ENCODE peak calls at places on chromosomes 12 and 14, in eight cellular contexts. U is transverse colon, H is left ventricle myocardium inferior, W is amygdala, L is left cardiac atrium, A is NCI-H2029, Q is LoVo, S is thyroid gland. P is an unnamed sample.

GRCh38 chr14:55123101-55123500 is 6.0 kb upstream of the LGALS3 start:
- DNase-seq in U (no peak), S (no peak), H (no peak), L (no peak), A (no peak), Q (peak; percentile 34), W (no peak), P (no peak)

GRCh38 chr12:1919284-1919683 is 832 bp upstream of the CACNA2D4 start:
- DNase-seq in A (no peak), S (no peak), Q (no peak), H (no peak), W (no peak), U (no peak), L (no peak), P (no peak)

GRCh38 chr14:76339922-76340615 is 35.9 kb upstream of the ESRRB start:
- DNase-seq in W (no peak), A (no peak), L (no peak), S (no peak), U (no peak), Q (no peak), H (no peak), P (no peak)

GRCh38 chr14:88421286-88421685 is 35.8 kb downstream of the SPATA7 start:
- DNase-seq in U (no peak), L (no peak), Q (no peak), S (no peak), W (no peak), A (no peak), H (no peak), P (no peak)

GRCh38 chr12:54759751-54760150 is 94.6 kb upstream of the MUCL1 start:
- DNase-seq in Q (peak; percentile 45), L (no peak), H (no peak), W (no peak), S (no peak), A (peak; percentile 6), U (no peak), P (peak; percentile 57)

GRCh38 chr12:49288412-49288853 is 6.5 kb upstream of the PRPH start:
- DNase-seq in U (peak; percentile 58), H (no peak), Q (peak; percentile 76), W (no peak), L (no peak), A (peak; percentile 22), S (peak; percentile 48), P (peak; percentile 34)

GRCh38 chr14:34496679-34497513 is 34.9 kb upstream of the SPTSSA start:
- DNase-seq in U (peak; percentile 74), A (no peak), L (peak; percentile 83), W (peak; percentile 13), H (peak; percentile 76), Q (peak; percentile 89), S (peak; percentile 22), P (peak; percentile 73)

GRCh38 chr12:108106599-108106998 is 22.5 kb upstream of the WSCD2 start:
- DNase-seq in W (no peak), A (no peak), H (no peak), S (no peak), U (no peak), L (no peak), Q (no peak), P (no peak)

GRCh38 chr14:89366580-89367448 is 50.2 kb downstream of the FOXN3 start:
- DNase-seq in S (no peak), A (no peak), W (no peak), Q (no peak), L (no peak), U (peak; percentile 67), H (no peak), P (no peak)

GRCh38 chr12:47078733-47079364 is 572 bp upstream of the PCED1B start:
- DNase-seq in S (peak; percentile 20), L (peak; percentile 41), A (peak; percentile 12), H (no peak), U (peak; percentile 45), W (no peak), Q (peak; percentile 34), P (peak; percentile 35)

GRCh38 chr12:45729233-45730115 is at the start of gene ARID2:
- DNase-seq in A (peak; percentile 64), S (peak; percentile 68), H (peak; percentile 73), W (peak; percentile 63), U (peak; percentile 74), L (peak; percentile 70), Q (peak; percentile 60), P (peak; percentile 60)

GRCh38 chr14:100327128-100327527 is 4.0 kb downstream of the SLC25A47 start:
- DNase-seq in H (no peak), Q (no peak), W (no peak), A (no peak), U (no peak), L (no peak), S (no peak), P (no peak)

GRCh38 chr12:77104792-77105191 is 39.4 kb upstream of the E2F7 start:
- DNase-seq in A (no peak), W (no peak), S (no peak), L (no peak), H (no peak), Q (no peak), U (no peak), P (no peak)

GRCh38 chr14:50980451-50980850 is 36.2 kb upstream of the PYGL start:
- DNase-seq in Q (no peak), H (no peak), A (no peak), L (no peak), U (no peak), S (no peak), W (no peak), P (no peak)

GRCh38 chr12:11653215-11653753 is 3.8 kb downstream of the ETV6 start:
- DNase-seq in H (no peak), A (no peak), Q (no peak), U (peak; percentile 17), W (no peak), L (no peak), S (no peak), P (no peak)

GRCh38 chr12:49232940-49233841 is 31.7 kb upstream of the TUBA1C start:
- DNase-seq in U (peak; percentile 28), W (peak; percentile 19), Q (no peak), S (no peak), L (peak; percentile 68), H (peak; percentile 75), A (no peak), P (peak; percentile 11)

GRCh38 chr12:121748571-121749265 is 36.2 kb downstream of the TMEM120B start:
- DNase-seq in Q (no peak), L (peak; percentile 62), A (no peak), U (no peak), W (no peak), S (no peak), H (no peak), P (no peak)

GRCh38 chr12:46553266-46553665 is 180.7 kb upstream of the SLC38A2 start:
- DNase-seq in H (no peak), A (no peak), U (no peak), W (no peak), Q (peak; percentile 65), L (no peak), S (no peak), P (no peak)

GRCh38 chr12:25694072-25694471 is 141.0 kb upstream of the LMNTD1 start:
- DNase-seq in Q (peak; percentile 18), L (peak; percentile 55), U (no peak), S (no peak), H (no peak), W (no peak), A (no peak), P (no peak)

GRCh38 chr14:61472801-61473376 is 151.5 kb downstream of the PRKCH start:
- DNase-seq in L (no peak), U (peak; percentile 47), W (no peak), A (no peak), S (no peak), H (no peak), Q (no peak), P (no peak)

GRCh38 chr12:9163392-9163791 is 44.8 kb downstream of the PZP start:
- DNase-seq in Q (no peak), U (no peak), L (no peak), H (no peak), S (no peak), W (no peak), A (no peak), P (no peak)

GRCh38 chr12:2482938-2483337 is 311.8 kb upstream of the FKBP4 start:
- DNase-seq in U (no peak), A (peak; percentile 31), S (no peak), W (no peak), Q (no peak), L (no peak), H (no peak), P (no peak)

GRCh38 chr14:71632440-71632946 is 299.7 kb upstream of the RGS6 start:
- DNase-seq in Q (no peak), W (no peak), H (no peak), L (no peak), A (no peak), S (peak; percentile 15), U (no peak), P (no peak)

GRCh38 chr12:21989819-21990412 is 48.7 kb upstream of the ABCC9 start:
- DNase-seq in H (no peak), Q (peak; percentile 25), A (no peak), S (no peak), U (no peak), L (no peak), W (no peak), P (no peak)

GRCh38 chr12:79522237-79522636 is 168.5 kb downstream of the PAWR start:
- DNase-seq in H (no peak), Q (no peak), W (no peak), A (no peak), L (no peak), S (no peak), U (no peak), P (no peak)

GRCh38 chr14:90275455-90275814 is 19.1 kb downstream of the PSMC1 start:
- DNase-seq in A (no peak), H (no peak), L (no peak), W (no peak), S (no peak), U (no peak), Q (no peak), P (no peak)

GRCh38 chr12:67096533-67097318 is 172.4 kb upstream of the CAND1 start:
- DNase-seq in L (no peak), Q (no peak), H (no peak), A (no peak), W (no peak), S (no peak), U (no peak), P (no peak)

GRCh38 chr12:40106202-40106533 is 287 bp upstream of the SLC2A13 start:
- DNase-seq in W (no peak), L (no peak), H (no peak), S (no peak), Q (no peak), U (no peak), A (no peak), P (no peak)

GRCh38 chr12:14570231-14570630 is 2.5 kb upstream of the PLBD1 start:
- DNase-seq in U (no peak), L (no peak), S (no peak), W (no peak), H (no peak), A (no peak), Q (no peak), P (no peak)

GRCh38 chr12:124162151-124163110 is 132.5 kb upstream of the RFLNA start:
- DNase-seq in S (no peak), A (no peak), H (no peak), U (peak; percentile 60), Q (peak; percentile 15), L (no peak), W (no peak), P (no peak)

GRCh38 chr14:42374332-42374731 is 767.7 kb downstream of the LRFN5 start:
- DNase-seq in Q (no peak), W (no peak), H (no peak), U (no peak), S (no peak), L (no peak), A (no peak), P (no peak)

GRCh38 chr12:72273851-72274284 is 1.7 kb downstream of the TRHDE start:
- DNase-seq in L (no peak), S (no peak), A (no peak), W (no peak), U (no peak), H (no peak), Q (no peak), P (no peak)

GRCh38 chr12:106655577-106655976 is 72.8 kb downstream of the RFX4 start:
- DNase-seq in L (no peak), S (no peak), Q (no peak), W (no peak), U (no peak), H (no peak), A (no peak), P (no peak)

GRCh38 chr12:47838286-47838931 is 18.7 kb upstream of the HDAC7 start:
- DNase-seq in W (no peak), S (peak; percentile 42), Q (peak; percentile 28), H (no peak), A (no peak), L (no peak), U (no peak), P (no peak)

P was measured in prostate gland.